ENCODE peak calls at places on chromosome 12, in seven cellular contexts. One of them, this sample, is unnamed.

GRCh38 chr12:3975652-3976051 is 102.5 kb upstream of the PARP11 start:
- DNase-seq in Caco-2: no peak
- DNase-seq in GM12864: no peak
- DNase-seq in GM10248: no peak
- DNase-seq in RWPE1: no peak
- DNase-seq in heart left ventricle: no peak
- DNase-seq in body of pancreas: no peak
- DNase-seq in this sample: no peak

GRCh38 chr12:104011265-104011664 is 38.7 kb downstream of the GLT8D2 start:
- DNase-seq in Caco-2: no peak
- DNase-seq in GM12864: no peak
- DNase-seq in GM10248: no peak
- DNase-seq in RWPE1: peak; percentile 71
- DNase-seq in heart left ventricle: no peak
- DNase-seq in body of pancreas: no peak
- DNase-seq in this sample: no peak

GRCh38 chr12:104315326-104316224 is 12.0 kb downstream of the EID3 start:
- DNase-seq in Caco-2: no peak
- DNase-seq in GM12864: no peak
- DNase-seq in GM10248: no peak
- DNase-seq in RWPE1: no peak
- DNase-seq in heart left ventricle: no peak
- DNase-seq in body of pancreas: no peak
- DNase-seq in this sample: no peak

GRCh38 chr12:123860369-123860768 is 98.3 kb downstream of the DNAH10 start:
- DNase-seq in Caco-2: no peak
- DNase-seq in GM12864: no peak
- DNase-seq in GM10248: no peak
- DNase-seq in RWPE1: no peak
- DNase-seq in heart left ventricle: no peak
- DNase-seq in body of pancreas: no peak
- DNase-seq in this sample: no peak

GRCh38 chr12:13179159-13180074 is 17.1 kb upstream of the EMP1 start:
- DNase-seq in Caco-2: no peak
- DNase-seq in GM12864: no peak
- DNase-seq in GM10248: no peak
- DNase-seq in RWPE1: peak; percentile 60
- DNase-seq in heart left ventricle: no peak
- DNase-seq in body of pancreas: peak; percentile 65
- DNase-seq in this sample: no peak

GRCh38 chr12:21296751-21297406 is 37.8 kb downstream of the SLCO1A2 start:
- DNase-seq in Caco-2: no peak
- DNase-seq in GM12864: no peak
- DNase-seq in GM10248: peak; percentile 10
- DNase-seq in RWPE1: peak; percentile 15
- DNase-seq in heart left ventricle: no peak
- DNase-seq in body of pancreas: peak; percentile 9
- DNase-seq in this sample: no peak

GRCh38 chr12:47205532-47206449 is 126.0 kb upstream of the AMIGO2 start:
- DNase-seq in Caco-2: no peak
- DNase-seq in GM12864: no peak
- DNase-seq in GM10248: no peak
- DNase-seq in RWPE1: no peak
- DNase-seq in heart left ventricle: no peak
- DNase-seq in body of pancreas: no peak
- DNase-seq in this sample: no peak

GRCh38 chr12:3885179-3886094 is 12.2 kb upstream of the PARP11 start:
- DNase-seq in Caco-2: no peak
- DNase-seq in GM12864: no peak
- DNase-seq in GM10248: peak; percentile 36
- DNase-seq in RWPE1: peak; percentile 11
- DNase-seq in heart left ventricle: no peak
- DNase-seq in body of pancreas: peak; percentile 18
- DNase-seq in this sample: no peak

GRCh38 chr12:131985145-131985875 is 35.6 kb downstream of the EP400 start:
- DNase-seq in Caco-2: no peak
- DNase-seq in GM12864: no peak
- DNase-seq in GM10248: no peak
- DNase-seq in RWPE1: no peak
- DNase-seq in heart left ventricle: no peak
- DNase-seq in body of pancreas: no peak
- DNase-seq in this sample: no peak

GRCh38 chr12:26309646-26310045 is 114.3 kb downstream of the SSPN start:
- DNase-seq in Caco-2: no peak
- DNase-seq in GM12864: no peak
- DNase-seq in GM10248: no peak
- DNase-seq in RWPE1: no peak
- DNase-seq in heart left ventricle: no peak
- DNase-seq in body of pancreas: no peak
- DNase-seq in this sample: no peak
- TF ChIP-seq CTCF in Caco-2: no peak
- TF ChIP-seq CTCF in GM12864: no peak
- TF ChIP-seq CTCF in GM10248: no peak
- TF ChIP-seq CTCF in RWPE1: no peak
- TF ChIP-seq CTCF in heart left ventricle: no peak
- TF ChIP-seq CTCF in body of pancreas: no peak
- TF ChIP-seq CTCF in this sample: no peak

GRCh38 chr12:69386921-69387320 is 27.4 kb downstream of the YEATS4 start:
- DNase-seq in Caco-2: no peak
- DNase-seq in GM12864: no peak
- DNase-seq in GM10248: no peak
- DNase-seq in RWPE1: no peak
- DNase-seq in heart left ventricle: no peak
- DNase-seq in body of pancreas: no peak
- DNase-seq in this sample: no peak

GRCh38 chr12:69389836-69390235 is 30.3 kb downstream of the YEATS4 start:
- DNase-seq in Caco-2: no peak
- DNase-seq in GM12864: no peak
- DNase-seq in GM10248: no peak
- DNase-seq in RWPE1: no peak
- DNase-seq in heart left ventricle: no peak
- DNase-seq in body of pancreas: no peak
- DNase-seq in this sample: no peak

GRCh38 chr12:69383074-69383473 is 23.5 kb downstream of the YEATS4 start:
- DNase-seq in Caco-2: no peak
- DNase-seq in GM12864: no peak
- DNase-seq in GM10248: no peak
- DNase-seq in RWPE1: no peak
- DNase-seq in heart left ventricle: no peak
- DNase-seq in body of pancreas: no peak
- DNase-seq in this sample: no peak

GRCh38 chr12:69388371-69388770 is 28.8 kb downstream of the YEATS4 start:
- DNase-seq in Caco-2: no peak
- DNase-seq in GM12864: no peak
- DNase-seq in GM10248: peak; percentile 15
- DNase-seq in RWPE1: peak; percentile 8
- DNase-seq in heart left ventricle: no peak
- DNase-seq in body of pancreas: no peak
- DNase-seq in this sample: no peak

GRCh38 chr12:69385038-69385437 is 25.5 kb downstream of the YEATS4 start:
- DNase-seq in Caco-2: no peak
- DNase-seq in GM12864: no peak
- DNase-seq in GM10248: no peak
- DNase-seq in RWPE1: no peak
- DNase-seq in heart left ventricle: no peak
- DNase-seq in body of pancreas: no peak
- DNase-seq in this sample: no peak
- TF ChIP-seq CTCF in Caco-2: no peak
- TF ChIP-seq CTCF in GM12864: no peak
- TF ChIP-seq CTCF in GM10248: no peak
- TF ChIP-seq CTCF in RWPE1: no peak
- TF ChIP-seq CTCF in heart left ventricle: no peak
- TF ChIP-seq CTCF in body of pancreas: no peak
- TF ChIP-seq CTCF in this sample: no peak

GRCh38 chr12:49287876-49288275 is 7.1 kb upstream of the PRPH start:
- DNase-seq in Caco-2: no peak
- DNase-seq in GM12864: no peak
- DNase-seq in GM10248: no peak
- DNase-seq in RWPE1: no peak
- DNase-seq in heart left ventricle: no peak
- DNase-seq in body of pancreas: no peak
- DNase-seq in this sample: no peak

GRCh38 chr12:49279706-49280159 is 14.9 kb downstream of the TUBA1C start:
- DNase-seq in Caco-2: no peak
- DNase-seq in GM12864: no peak
- DNase-seq in GM10248: no peak
- DNase-seq in RWPE1: no peak
- DNase-seq in heart left ventricle: no peak
- DNase-seq in body of pancreas: no peak
- DNase-seq in this sample: no peak

GRCh38 chr12:49282302-49282701 is 12.6 kb upstream of the PRPH start:
- DNase-seq in Caco-2: no peak
- DNase-seq in GM12864: no peak
- DNase-seq in GM10248: no peak
- DNase-seq in RWPE1: no peak
- DNase-seq in heart left ventricle: no peak
- DNase-seq in body of pancreas: no peak
- DNase-seq in this sample: no peak

GRCh38 chr12:49284672-49285071 is 10.3 kb upstream of the PRPH start:
- DNase-seq in Caco-2: peak; percentile 16
- DNase-seq in GM12864: no peak
- DNase-seq in GM10248: no peak
- DNase-seq in RWPE1: no peak
- DNase-seq in heart left ventricle: no peak
- DNase-seq in body of pancreas: no peak
- DNase-seq in this sample: no peak

DNA sequence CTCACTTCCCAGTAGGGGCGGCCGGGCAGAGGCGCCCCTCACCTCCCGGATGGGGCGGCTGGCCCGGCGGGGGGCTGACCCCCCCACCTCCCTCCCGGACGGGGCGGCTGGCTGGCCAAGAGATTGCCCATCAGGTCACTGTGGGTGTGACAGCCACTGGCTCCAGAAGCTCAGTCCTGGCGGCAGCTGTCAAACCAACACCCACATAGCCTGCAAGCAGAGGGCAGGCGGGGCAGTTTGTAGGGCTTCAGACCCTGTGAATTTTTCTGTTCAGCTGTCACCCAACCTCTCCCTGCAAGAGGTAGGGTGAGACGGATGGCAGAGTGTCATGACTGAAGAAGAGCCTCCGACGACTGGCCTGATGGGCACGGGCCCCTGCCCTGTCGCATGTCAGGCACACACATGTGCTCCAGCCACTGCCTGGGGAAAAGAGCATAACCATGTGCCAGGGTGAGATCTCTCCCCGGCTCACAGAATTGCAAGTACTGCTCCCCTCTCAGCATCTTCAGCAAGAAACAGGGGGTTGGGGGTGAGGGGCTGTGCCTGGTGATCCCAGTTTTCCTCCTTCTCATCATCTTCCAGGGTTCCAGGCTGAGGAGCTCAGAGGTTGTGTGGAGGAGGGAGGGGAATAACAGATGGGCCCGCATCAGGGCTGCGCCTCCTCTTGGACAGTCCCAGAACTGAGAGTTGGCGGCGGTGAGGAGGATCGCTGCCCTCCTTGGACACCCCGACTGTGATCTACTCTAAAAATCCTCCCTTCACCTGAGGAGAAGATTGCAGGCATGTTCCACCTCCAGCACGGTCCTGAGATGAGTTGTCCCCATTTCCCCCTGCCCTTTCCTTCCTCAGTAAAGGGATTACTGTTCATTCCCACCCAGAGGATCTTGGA is 11.2 kb upstream of the PRPH start:
- DNase-seq in Caco-2: peak; percentile 33
- DNase-seq in GM12864: no peak
- DNase-seq in GM10248: no peak
- DNase-seq in RWPE1: no peak
- DNase-seq in heart left ventricle: no peak
- DNase-seq in body of pancreas: no peak
- DNase-seq in this sample: no peak
- TF ChIP-seq CTCF in Caco-2: no peak
- TF ChIP-seq CTCF in GM12864: no peak
- TF ChIP-seq CTCF in GM10248: no peak
- TF ChIP-seq CTCF in RWPE1: no peak
- TF ChIP-seq CTCF in heart left ventricle: no peak
- TF ChIP-seq CTCF in body of pancreas: no peak
- TF ChIP-seq CTCF in this sample: no peak

DNA sequence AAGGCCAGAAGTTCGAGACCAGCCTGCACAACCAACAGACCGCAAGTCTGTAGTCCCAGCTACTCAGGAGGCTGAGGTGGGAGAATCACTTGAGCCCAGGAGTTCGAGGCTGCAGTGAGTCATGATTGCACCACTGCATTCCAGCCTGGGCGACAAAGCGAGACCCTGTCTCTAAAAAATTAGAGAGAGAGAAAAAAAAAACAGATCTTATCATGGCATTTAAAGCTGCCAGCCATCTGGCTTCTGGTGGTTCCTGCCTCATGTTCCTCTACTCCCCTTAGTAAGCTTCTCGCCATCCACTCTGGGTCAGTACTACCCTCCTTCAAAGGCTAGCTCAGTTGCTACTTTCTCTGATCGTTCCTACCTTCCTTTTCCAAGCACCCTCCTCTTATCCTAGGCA is 16.1 kb downstream of the CLSTN3 start:
- DNase-seq in Caco-2: no peak
- DNase-seq in GM12864: no peak
- DNase-seq in GM10248: no peak
- DNase-seq in RWPE1: no peak
- DNase-seq in heart left ventricle: no peak
- DNase-seq in body of pancreas: no peak
- DNase-seq in this sample: no peak
- TF ChIP-seq CTCF in Caco-2: no peak
- TF ChIP-seq CTCF in GM12864: no peak
- TF ChIP-seq CTCF in GM10248: no peak
- TF ChIP-seq CTCF in RWPE1: no peak
- TF ChIP-seq CTCF in heart left ventricle: no peak
- TF ChIP-seq CTCF in body of pancreas: no peak
- TF ChIP-seq CTCF in this sample: no peak

GRCh38 chr12:54571166-54571856 is 17.1 kb downstream of the PPP1R1A start:
- DNase-seq in Caco-2: no peak
- DNase-seq in GM12864: no peak
- DNase-seq in GM10248: no peak
- DNase-seq in RWPE1: no peak
- DNase-seq in heart left ventricle: no peak
- DNase-seq in body of pancreas: no peak
- DNase-seq in this sample: no peak
- TF ChIP-seq CTCF in Caco-2: no peak
- TF ChIP-seq CTCF in GM12864: no peak
- TF ChIP-seq CTCF in GM10248: no peak
- TF ChIP-seq CTCF in RWPE1: no peak
- TF ChIP-seq CTCF in heart left ventricle: no peak
- TF ChIP-seq CTCF in body of pancreas: no peak
- TF ChIP-seq CTCF in this sample: no peak

GRCh38 chr12:26471560-26471959 is 276.2 kb downstream of the SSPN start:
- DNase-seq in Caco-2: no peak
- DNase-seq in GM12864: peak; percentile 79
- DNase-seq in GM10248: peak; percentile 71
- DNase-seq in RWPE1: no peak
- DNase-seq in heart left ventricle: no peak
- DNase-seq in body of pancreas: no peak
- DNase-seq in this sample: no peak
- TF ChIP-seq CTCF in Caco-2: no peak
- TF ChIP-seq CTCF in GM12864: no peak
- TF ChIP-seq CTCF in GM10248: peak; percentile 24
- TF ChIP-seq CTCF in RWPE1: no peak
- TF ChIP-seq CTCF in heart left ventricle: no peak
- TF ChIP-seq CTCF in body of pancreas: no peak
- TF ChIP-seq CTCF in this sample: no peak